ENCODE peak calls at places on chromosomes 3 and 15, in eight cellular contexts. T, E, W, B, Q, S, Z and G are unnamed samples.

GRCh38 chr15:42494998-42495360 is 455 bp upstream of the SNAP23 start:
- DNase-seq in T (peak; percentile 86), E (no peak), W (peak; percentile 47), B (no peak), Q (no peak), S (no peak), Z (no peak), G (peak; percentile 64)

GRCh38 chr3:187403768-187404270 is 35.6 kb downstream of the RTP4 start:
- DNase-seq in T (peak; percentile 88), E (no peak), W (no peak), B (no peak), Q (no peak), S (no peak), Z (no peak), G (peak; percentile 89)

GRCh38 chr3:39718674-39719595 is 90.5 kb upstream of the MYRIP start:
- DNase-seq in T (peak; percentile 38), E (no peak), W (no peak), B (no peak), Q (no peak), S (no peak), Z (no peak), G (no peak)

GRCh38 chr3:58659051-58659675 is 7.4 kb downstream of the FAM3D start:
- DNase-seq in T (peak; percentile 59), E (no peak), W (peak; percentile 75), B (peak; percentile 48), Q (no peak), S (no peak), Z (no peak), G (no peak)

GRCh38 chr3:125186261-125186770 is 26.2 kb downstream of the SLC12A8 start:
- DNase-seq in T (no peak), E (no peak), W (no peak), B (no peak), Q (no peak), S (no peak), Z (no peak), G (no peak)

GRCh38 chr3:72369681-72370080 is 478.6 kb downstream of the SHQ1 start:
- DNase-seq in T (no peak), E (no peak), W (no peak), B (no peak), Q (no peak), S (no peak), Z (no peak), G (no peak)

GRCh38 chr15:101441706-101442105 is 47.8 kb downstream of the PCSK6 start:
- DNase-seq in T (no peak), E (no peak), W (no peak), B (no peak), Q (no peak), S (no peak), Z (no peak), G (no peak)

GRCh38 chr3:168981396-168981795 is 682.1 kb downstream of the MECOM start:
- DNase-seq in T (no peak), E (no peak), W (no peak), B (no peak), Q (no peak), S (no peak), Z (no peak), G (no peak)

GRCh38 chr3:186425788-186426730 is 64.0 kb upstream of the DGKG start:
- DNase-seq in T (no peak), E (no peak), W (no peak), B (no peak), Q (no peak), S (no peak), Z (no peak), G (no peak)

GRCh38 chr3:123346041-123346440 is 102.8 kb downstream of the ADCY5 start:
- DNase-seq in T (no peak), E (no peak), W (no peak), B (peak; percentile 62), Q (no peak), S (no peak), Z (no peak), G (no peak)
- H3K27ac ChIP-seq in T (no peak overlapping the region), E (peak overlapping the region; percentile 84), W (peak overlapping the region; percentile 55), B (peak overlapping the region; percentile 62), Q (no peak overlapping the region), S (no peak overlapping the region), Z (no peak overlapping the region), G (no peak overlapping the region)

DNA sequence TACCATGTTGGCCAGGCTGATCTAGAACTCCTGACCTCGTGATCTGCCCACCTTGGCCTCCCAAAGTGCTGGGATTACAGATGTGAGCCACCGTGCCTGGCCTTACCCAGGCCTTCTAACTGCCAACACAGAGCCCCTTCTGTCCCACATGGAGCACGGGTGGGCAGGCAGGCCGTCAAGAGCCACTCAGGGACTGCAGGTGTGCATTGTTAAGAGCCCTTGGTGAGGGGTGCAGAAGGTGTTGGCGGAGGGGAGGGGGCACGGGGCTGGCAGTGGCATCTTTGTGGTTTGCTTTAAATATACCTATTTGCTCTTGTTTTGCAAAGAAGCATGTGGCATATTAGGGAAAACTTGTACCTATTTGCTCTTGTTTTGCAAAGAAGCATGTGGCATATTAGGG is 37.3 kb downstream of the SMAD6 start:
- DNase-seq in T (no peak), E (no peak), W (no peak), B (no peak), Q (no peak), S (peak; percentile 24), Z (peak; percentile 29), G (no peak)
- H3K4me1 ChIP-seq in T (peaks cover 28% of the 10 kb centered on the region), E (peaks cover 83% of the 10 kb centered on the region), W (peaks cover 48% of the 10 kb centered on the region), B (peaks cover 55% of the 10 kb centered on the region), Q (no peaks in the 10 kb centered on the region), S (peaks cover 80% of the 10 kb centered on the region), Z (peaks cover 22% of the 10 kb centered on the region), G (peaks cover 45% of the 10 kb centered on the region)

DNA sequence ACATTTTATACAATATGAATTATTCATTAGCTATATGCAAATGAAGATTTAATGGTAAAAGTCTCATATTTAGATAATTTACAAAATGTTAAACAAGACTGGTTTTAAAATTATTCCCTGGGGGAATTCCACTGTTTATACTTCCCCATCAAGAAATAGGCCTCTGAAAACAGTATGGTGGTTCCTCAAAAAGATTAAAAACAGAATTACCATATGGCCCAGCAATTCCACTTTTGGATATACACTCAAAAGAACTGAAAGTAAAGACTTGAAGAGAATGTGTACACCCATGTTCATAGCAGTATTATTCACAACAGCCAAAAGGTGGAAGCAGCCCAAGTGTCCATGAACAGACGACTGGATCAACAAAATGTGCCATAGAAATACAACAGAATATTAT is 24.8 kb upstream of the ANPEP start:
- DNase-seq in T (no peak), E (no peak), W (no peak), B (no peak), Q (no peak), S (no peak), Z (no peak), G (no peak)
- H3K27ac ChIP-seq in T (no peak overlapping the region), E (no peak overlapping the region), W (no peak overlapping the region), B (peak overlapping the region; percentile 86), Q (no peak overlapping the region), S (no peak overlapping the region), Z (no peak overlapping the region), G (no peak overlapping the region)

DNA sequence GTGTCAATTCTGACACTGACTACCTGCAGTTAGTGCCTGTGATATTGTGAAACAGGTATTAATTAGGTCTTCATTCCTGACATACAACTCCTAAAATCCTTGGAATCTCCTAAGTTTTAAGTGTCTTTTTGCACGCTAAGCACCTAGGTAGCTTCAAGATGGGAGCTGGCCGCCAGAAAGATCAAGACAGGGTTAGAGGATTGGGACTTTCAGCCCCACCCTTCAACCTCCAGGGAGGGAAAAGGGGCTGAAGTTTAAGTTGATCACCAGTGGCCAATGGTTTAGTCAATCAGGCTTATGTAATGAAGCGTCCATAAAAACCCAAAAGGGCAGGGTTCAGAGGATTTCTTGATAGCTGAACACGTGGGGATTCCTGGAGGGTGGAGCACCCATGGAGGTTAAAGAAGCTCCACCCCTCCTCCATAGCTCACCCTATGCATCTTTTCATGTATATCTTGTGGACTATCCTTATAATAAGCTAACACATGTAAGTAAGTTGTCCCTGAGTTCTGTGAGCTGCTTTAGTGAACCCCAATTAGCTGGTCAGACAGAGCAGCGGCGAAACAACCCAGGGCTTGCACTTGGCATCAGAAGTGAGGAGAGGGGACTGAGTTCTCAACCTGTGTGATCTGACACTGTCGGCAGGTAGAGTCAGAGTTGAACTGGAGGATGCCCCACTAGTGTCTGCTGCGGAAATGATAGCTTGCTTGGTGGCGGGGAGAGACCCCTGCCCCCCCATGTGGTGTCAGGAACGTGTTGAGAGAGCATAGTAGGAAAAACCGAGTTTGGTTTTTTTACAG is 12.8 kb upstream of the SRP14 start:
- DNase-seq in T (no peak), E (no peak), W (no peak), B (peak; percentile 6), Q (no peak), S (no peak), Z (no peak), G (peak; percentile 28)
- H3K4me1 ChIP-seq in T (peaks cover 16% of the 10 kb centered on the region), E (peaks cover 55% of the 10 kb centered on the region), W (peaks cover 57% of the 10 kb centered on the region), B (peaks cover 3% of the 10 kb centered on the region), Q (peaks cover 70% of the 10 kb centered on the region), S (peaks cover 57% of the 10 kb centered on the region), Z (peaks cover 25% of the 10 kb centered on the region), G (peaks cover 36% of the 10 kb centered on the region)

GRCh38 chr3:183527980-183528379 is 27.5 kb downstream of the KLHL6 start:
- DNase-seq in T (no peak), E (no peak), W (no peak), B (no peak), Q (no peak), S (no peak), Z (no peak), G (no peak)

GRCh38 chr3:183527421-183527979 is 28.0 kb downstream of the KLHL6 start:
- DNase-seq in T (no peak), E (no peak), W (no peak), B (no peak), Q (no peak), S (no peak), Z (no peak), G (no peak)

GRCh38 chr3:183529717-183530116 is 25.8 kb downstream of the KLHL6 start:
- DNase-seq in T (no peak), E (no peak), W (no peak), B (no peak), Q (no peak), S (no peak), Z (no peak), G (no peak)

GRCh38 chr3:183524476-183524875 is 31.0 kb downstream of the KLHL6 start:
- DNase-seq in T (peak; percentile 49), E (no peak), W (no peak), B (no peak), Q (no peak), S (no peak), Z (no peak), G (no peak)

DNA sequence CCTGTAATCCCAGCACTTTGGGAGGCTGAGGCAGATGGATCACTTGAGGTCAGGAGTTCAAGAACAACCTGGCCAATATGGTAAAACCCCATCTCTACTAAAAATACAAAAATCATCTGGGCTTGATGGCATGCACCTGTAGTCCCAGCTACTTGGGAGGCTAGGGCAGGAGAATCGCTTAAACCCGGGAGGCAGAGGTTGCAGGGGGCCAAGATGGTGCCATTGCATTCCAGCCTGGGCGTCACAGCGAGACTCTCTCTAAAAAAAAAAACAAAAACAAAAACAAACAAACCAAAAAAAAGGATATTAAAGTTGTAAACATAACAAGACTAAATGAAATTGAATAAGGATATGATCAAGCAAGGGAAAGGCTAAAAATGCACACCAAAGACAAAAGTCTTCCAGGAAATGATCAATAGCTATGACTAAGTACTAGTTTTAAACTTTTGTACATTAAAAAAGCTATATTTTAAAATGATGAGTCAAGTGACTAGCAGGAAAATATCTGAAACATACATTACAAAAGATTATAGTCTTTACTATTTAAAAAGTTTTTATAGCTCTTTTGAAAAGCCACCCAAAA is 28.6 kb downstream of the KLHL6 start:
- DNase-seq in T (peak; percentile 28), E (no peak), W (no peak), B (no peak), Q (no peak), S (no peak), Z (no peak), G (no peak)
- H3K27ac ChIP-seq in T (peak overlapping the region; percentile 56), E (no peak overlapping the region), W (peak overlapping the region; percentile 3), B (no peak overlapping the region), Q (no peak overlapping the region), S (no peak overlapping the region), Z (no peak overlapping the region), G (no peak overlapping the region)

GRCh38 chr3:119297169-119297568 is 3.0 kb downstream of the ARHGAP31 start:
- DNase-seq in T (peak; percentile 63), E (peak; percentile 55), W (no peak), B (no peak), Q (no peak), S (no peak), Z (no peak), G (no peak)
- H3K4me1 ChIP-seq in T (peaks cover 46% of the 10 kb centered on the region), E (peaks cover 78% of the 10 kb centered on the region), W (peaks cover 56% of the 10 kb centered on the region), B (peaks cover 3% of the 10 kb centered on the region), Q (peaks cover 30% of the 10 kb centered on the region), S (peaks cover 73% of the 10 kb centered on the region), Z (peaks cover 18% of the 10 kb centered on the region), G (peaks cover 40% of the 10 kb centered on the region)